ENCODE peak calls at places on chromosomes 7 and 10, in nine cellular contexts. One of them, this sample, is unnamed.

GRCh38 chr10:78389419-78389818 is 355.8 kb downstream of the RPS24 start:
- DNase-seq in stimulated activated CD8-positive, alpha-beta memory T cell treated with anti-CD3 and anti-CD28 coated beads, Interleukin-7, amount 100 ng/mL, for 1 hour: no peak
- DNase-seq in activated naive CD8-positive, alpha-beta T cell treated with anti-CD3 and anti-CD28 coated beads, Interleukin-2, amount 10 ng/mL, durations not matched to agents 7 days and 5 days: no peak
- DNase-seq in Karpas-422: no peak
- DNase-seq in GM23248: no peak
- DNase-seq in NCI-H2029: no peak
- DNase-seq in NCI-H1694: no peak
- DNase-seq in A172: no peak
- DNase-seq in retina: no peak
- DNase-seq in this sample: no peak

GRCh38 chr10:22231260-22231659 is 13.4 kb upstream of the EBLN1 start:
- DNase-seq in stimulated activated CD8-positive, alpha-beta memory T cell treated with anti-CD3 and anti-CD28 coated beads, Interleukin-7, amount 100 ng/mL, for 1 hour: no peak
- DNase-seq in activated naive CD8-positive, alpha-beta T cell treated with anti-CD3 and anti-CD28 coated beads, Interleukin-2, amount 10 ng/mL, durations not matched to agents 7 days and 5 days: no peak
- DNase-seq in Karpas-422: no peak
- DNase-seq in GM23248: no peak
- DNase-seq in NCI-H2029: no peak
- DNase-seq in NCI-H1694: no peak
- DNase-seq in A172: no peak
- DNase-seq in retina: no peak
- DNase-seq in this sample: no peak

GRCh38 chr7:127208860-127209259 is 43.9 kb downstream of the GRM8 start:
- DNase-seq in stimulated activated CD8-positive, alpha-beta memory T cell treated with anti-CD3 and anti-CD28 coated beads, Interleukin-7, amount 100 ng/mL, for 1 hour: no peak
- DNase-seq in activated naive CD8-positive, alpha-beta T cell treated with anti-CD3 and anti-CD28 coated beads, Interleukin-2, amount 10 ng/mL, durations not matched to agents 7 days and 5 days: no peak
- DNase-seq in Karpas-422: no peak
- DNase-seq in GM23248: no peak
- DNase-seq in NCI-H2029: no peak
- DNase-seq in NCI-H1694: no peak
- DNase-seq in A172: no peak
- DNase-seq in retina: no peak
- DNase-seq in this sample: no peak

GRCh38 chr10:50512214-50512595 is 111.6 kb downstream of the SGMS1 start:
- DNase-seq in stimulated activated CD8-positive, alpha-beta memory T cell treated with anti-CD3 and anti-CD28 coated beads, Interleukin-7, amount 100 ng/mL, for 1 hour: no peak
- DNase-seq in activated naive CD8-positive, alpha-beta T cell treated with anti-CD3 and anti-CD28 coated beads, Interleukin-2, amount 10 ng/mL, durations not matched to agents 7 days and 5 days: no peak
- DNase-seq in Karpas-422: no peak
- DNase-seq in GM23248: no peak
- DNase-seq in NCI-H2029: no peak
- DNase-seq in NCI-H1694: no peak
- DNase-seq in A172: no peak
- DNase-seq in retina: no peak
- DNase-seq in this sample: no peak

GRCh38 chr10:3834410-3834809 is 49.4 kb upstream of the KLF6 start:
- DNase-seq in stimulated activated CD8-positive, alpha-beta memory T cell treated with anti-CD3 and anti-CD28 coated beads, Interleukin-7, amount 100 ng/mL, for 1 hour: no peak
- DNase-seq in activated naive CD8-positive, alpha-beta T cell treated with anti-CD3 and anti-CD28 coated beads, Interleukin-2, amount 10 ng/mL, durations not matched to agents 7 days and 5 days: no peak
- DNase-seq in Karpas-422: no peak
- DNase-seq in GM23248: no peak
- DNase-seq in NCI-H2029: no peak
- DNase-seq in NCI-H1694: no peak
- DNase-seq in A172: no peak
- DNase-seq in retina: no peak
- DNase-seq in this sample: no peak

GRCh38 chr10:16909271-16909767 is 92.1 kb upstream of the RSU1 start:
- DNase-seq in stimulated activated CD8-positive, alpha-beta memory T cell treated with anti-CD3 and anti-CD28 coated beads, Interleukin-7, amount 100 ng/mL, for 1 hour: no peak
- DNase-seq in activated naive CD8-positive, alpha-beta T cell treated with anti-CD3 and anti-CD28 coated beads, Interleukin-2, amount 10 ng/mL, durations not matched to agents 7 days and 5 days: no peak
- DNase-seq in Karpas-422: no peak
- DNase-seq in GM23248: peak; percentile 73
- DNase-seq in NCI-H2029: no peak
- DNase-seq in NCI-H1694: no peak
- DNase-seq in A172: peak; percentile 11
- DNase-seq in retina: no peak
- DNase-seq in this sample: no peak

GRCh38 chr10:103859161-103860141 is 4.1 kb upstream of the SH3PXD2A start:
- DNase-seq in stimulated activated CD8-positive, alpha-beta memory T cell treated with anti-CD3 and anti-CD28 coated beads, Interleukin-7, amount 100 ng/mL, for 1 hour: no peak
- DNase-seq in activated naive CD8-positive, alpha-beta T cell treated with anti-CD3 and anti-CD28 coated beads, Interleukin-2, amount 10 ng/mL, durations not matched to agents 7 days and 5 days: no peak
- DNase-seq in Karpas-422: peak; percentile 83
- DNase-seq in GM23248: peak; percentile 71
- DNase-seq in NCI-H2029: no peak
- DNase-seq in NCI-H1694: peak; percentile 55
- DNase-seq in A172: peak; percentile 52
- DNase-seq in retina: peak; percentile 85
- DNase-seq in this sample: no peak

GRCh38 chr10:62866451-62866850 is 50.3 kb upstream of the EGR2 start:
- DNase-seq in stimulated activated CD8-positive, alpha-beta memory T cell treated with anti-CD3 and anti-CD28 coated beads, Interleukin-7, amount 100 ng/mL, for 1 hour: no peak
- DNase-seq in activated naive CD8-positive, alpha-beta T cell treated with anti-CD3 and anti-CD28 coated beads, Interleukin-2, amount 10 ng/mL, durations not matched to agents 7 days and 5 days: no peak
- DNase-seq in Karpas-422: no peak
- DNase-seq in GM23248: peak; percentile 88
- DNase-seq in NCI-H2029: no peak
- DNase-seq in NCI-H1694: no peak
- DNase-seq in A172: no peak
- DNase-seq in retina: no peak
- DNase-seq in this sample: no peak

GRCh38 chr10:6838118-6838517 is 258.0 kb upstream of the PRKCQ start:
- DNase-seq in stimulated activated CD8-positive, alpha-beta memory T cell treated with anti-CD3 and anti-CD28 coated beads, Interleukin-7, amount 100 ng/mL, for 1 hour: no peak
- DNase-seq in activated naive CD8-positive, alpha-beta T cell treated with anti-CD3 and anti-CD28 coated beads, Interleukin-2, amount 10 ng/mL, durations not matched to agents 7 days and 5 days: no peak
- DNase-seq in Karpas-422: peak; percentile 53
- DNase-seq in GM23248: no peak
- DNase-seq in NCI-H2029: no peak
- DNase-seq in NCI-H1694: no peak
- DNase-seq in A172: peak; percentile 6
- DNase-seq in retina: peak; percentile 6
- DNase-seq in this sample: no peak

GRCh38 chr7:40965745-40966144 is 737.1 kb downstream of the INHBA start:
- DNase-seq in stimulated activated CD8-positive, alpha-beta memory T cell treated with anti-CD3 and anti-CD28 coated beads, Interleukin-7, amount 100 ng/mL, for 1 hour: no peak
- DNase-seq in activated naive CD8-positive, alpha-beta T cell treated with anti-CD3 and anti-CD28 coated beads, Interleukin-2, amount 10 ng/mL, durations not matched to agents 7 days and 5 days: no peak
- DNase-seq in Karpas-422: no peak
- DNase-seq in GM23248: no peak
- DNase-seq in NCI-H2029: no peak
- DNase-seq in NCI-H1694: no peak
- DNase-seq in A172: no peak
- DNase-seq in retina: no peak
- DNase-seq in this sample: no peak

GRCh38 chr10:132466520-132467463 is 69.8 kb downstream of the PWWP2B start:
- DNase-seq in stimulated activated CD8-positive, alpha-beta memory T cell treated with anti-CD3 and anti-CD28 coated beads, Interleukin-7, amount 100 ng/mL, for 1 hour: no peak
- DNase-seq in activated naive CD8-positive, alpha-beta T cell treated with anti-CD3 and anti-CD28 coated beads, Interleukin-2, amount 10 ng/mL, durations not matched to agents 7 days and 5 days: peak; percentile 18
- DNase-seq in Karpas-422: peak; percentile 66
- DNase-seq in GM23248: no peak
- DNase-seq in NCI-H2029: no peak
- DNase-seq in NCI-H1694: no peak
- DNase-seq in A172: no peak
- DNase-seq in retina: no peak
- DNase-seq in this sample: peak; percentile 0

GRCh38 chr10:12081879-12082560 is 13.3 kb downstream of the DHTKD1 start:
- DNase-seq in stimulated activated CD8-positive, alpha-beta memory T cell treated with anti-CD3 and anti-CD28 coated beads, Interleukin-7, amount 100 ng/mL, for 1 hour: no peak
- DNase-seq in activated naive CD8-positive, alpha-beta T cell treated with anti-CD3 and anti-CD28 coated beads, Interleukin-2, amount 10 ng/mL, durations not matched to agents 7 days and 5 days: no peak
- DNase-seq in Karpas-422: no peak
- DNase-seq in GM23248: peak; percentile 61
- DNase-seq in NCI-H2029: no peak
- DNase-seq in NCI-H1694: no peak
- DNase-seq in A172: peak; percentile 72
- DNase-seq in retina: no peak
- DNase-seq in this sample: no peak

GRCh38 chr7:155702616-155703015 is 58.2 kb downstream of the RBM33 start:
- DNase-seq in stimulated activated CD8-positive, alpha-beta memory T cell treated with anti-CD3 and anti-CD28 coated beads, Interleukin-7, amount 100 ng/mL, for 1 hour: no peak
- DNase-seq in activated naive CD8-positive, alpha-beta T cell treated with anti-CD3 and anti-CD28 coated beads, Interleukin-2, amount 10 ng/mL, durations not matched to agents 7 days and 5 days: no peak
- DNase-seq in Karpas-422: no peak
- DNase-seq in GM23248: peak; percentile 13
- DNase-seq in NCI-H2029: no peak
- DNase-seq in NCI-H1694: no peak
- DNase-seq in A172: peak; percentile 40
- DNase-seq in retina: no peak
- DNase-seq in this sample: no peak

GRCh38 chr7:158055726-158056510 is 531.7 kb downstream of the PTPRN2 start:
- DNase-seq in stimulated activated CD8-positive, alpha-beta memory T cell treated with anti-CD3 and anti-CD28 coated beads, Interleukin-7, amount 100 ng/mL, for 1 hour: no peak
- DNase-seq in activated naive CD8-positive, alpha-beta T cell treated with anti-CD3 and anti-CD28 coated beads, Interleukin-2, amount 10 ng/mL, durations not matched to agents 7 days and 5 days: no peak
- DNase-seq in Karpas-422: no peak
- DNase-seq in GM23248: no peak
- DNase-seq in NCI-H2029: no peak
- DNase-seq in NCI-H1694: no peak
- DNase-seq in A172: no peak
- DNase-seq in retina: no peak
- DNase-seq in this sample: no peak

GRCh38 chr10:71234970-71235681 is 22.8 kb downstream of the UNC5B start:
- DNase-seq in stimulated activated CD8-positive, alpha-beta memory T cell treated with anti-CD3 and anti-CD28 coated beads, Interleukin-7, amount 100 ng/mL, for 1 hour: no peak
- DNase-seq in activated naive CD8-positive, alpha-beta T cell treated with anti-CD3 and anti-CD28 coated beads, Interleukin-2, amount 10 ng/mL, durations not matched to agents 7 days and 5 days: no peak
- DNase-seq in Karpas-422: no peak
- DNase-seq in GM23248: peak; percentile 49
- DNase-seq in NCI-H2029: no peak
- DNase-seq in NCI-H1694: peak; percentile 11
- DNase-seq in A172: peak; percentile 79
- DNase-seq in retina: peak; percentile 54
- DNase-seq in this sample: no peak

GRCh38 chr10:19922236-19922963 is 106.2 kb downstream of the PLXDC2 start:
- DNase-seq in stimulated activated CD8-positive, alpha-beta memory T cell treated with anti-CD3 and anti-CD28 coated beads, Interleukin-7, amount 100 ng/mL, for 1 hour: no peak
- DNase-seq in activated naive CD8-positive, alpha-beta T cell treated with anti-CD3 and anti-CD28 coated beads, Interleukin-2, amount 10 ng/mL, durations not matched to agents 7 days and 5 days: no peak
- DNase-seq in Karpas-422: no peak
- DNase-seq in GM23248: peak; percentile 81
- DNase-seq in NCI-H2029: no peak
- DNase-seq in NCI-H1694: no peak
- DNase-seq in A172: peak; percentile 78
- DNase-seq in retina: no peak
- DNase-seq in this sample: no peak

GRCh38 chr10:59593768-59594167 is 115.9 kb downstream of the SLC16A9 start:
- DNase-seq in stimulated activated CD8-positive, alpha-beta memory T cell treated with anti-CD3 and anti-CD28 coated beads, Interleukin-7, amount 100 ng/mL, for 1 hour: no peak
- DNase-seq in activated naive CD8-positive, alpha-beta T cell treated with anti-CD3 and anti-CD28 coated beads, Interleukin-2, amount 10 ng/mL, durations not matched to agents 7 days and 5 days: no peak
- DNase-seq in Karpas-422: no peak
- DNase-seq in GM23248: no peak
- DNase-seq in NCI-H2029: no peak
- DNase-seq in NCI-H1694: no peak
- DNase-seq in A172: no peak
- DNase-seq in retina: no peak
- DNase-seq in this sample: no peak

GRCh38 chr10:101967713-101968112 is 88.3 kb downstream of the ARMH3 start:
- DNase-seq in stimulated activated CD8-positive, alpha-beta memory T cell treated with anti-CD3 and anti-CD28 coated beads, Interleukin-7, amount 100 ng/mL, for 1 hour: no peak
- DNase-seq in activated naive CD8-positive, alpha-beta T cell treated with anti-CD3 and anti-CD28 coated beads, Interleukin-2, amount 10 ng/mL, durations not matched to agents 7 days and 5 days: no peak
- DNase-seq in Karpas-422: no peak
- DNase-seq in GM23248: peak; percentile 40
- DNase-seq in NCI-H2029: no peak
- DNase-seq in NCI-H1694: no peak
- DNase-seq in A172: no peak
- DNase-seq in retina: no peak
- DNase-seq in this sample: no peak

GRCh38 chr7:121322460-121322859 is 6.3 kb upstream of the WNT16 start:
- DNase-seq in stimulated activated CD8-positive, alpha-beta memory T cell treated with anti-CD3 and anti-CD28 coated beads, Interleukin-7, amount 100 ng/mL, for 1 hour: no peak
- DNase-seq in activated naive CD8-positive, alpha-beta T cell treated with anti-CD3 and anti-CD28 coated beads, Interleukin-2, amount 10 ng/mL, durations not matched to agents 7 days and 5 days: no peak
- DNase-seq in Karpas-422: no peak
- DNase-seq in GM23248: no peak
- DNase-seq in NCI-H2029: peak; percentile 9
- DNase-seq in NCI-H1694: no peak
- DNase-seq in A172: no peak
- DNase-seq in retina: no peak
- DNase-seq in this sample: no peak

GRCh38 chr10:71363936-71364335 is 32.8 kb upstream of the CDH23 start:
- DNase-seq in stimulated activated CD8-positive, alpha-beta memory T cell treated with anti-CD3 and anti-CD28 coated beads, Interleukin-7, amount 100 ng/mL, for 1 hour: no peak
- DNase-seq in activated naive CD8-positive, alpha-beta T cell treated with anti-CD3 and anti-CD28 coated beads, Interleukin-2, amount 10 ng/mL, durations not matched to agents 7 days and 5 days: no peak
- DNase-seq in Karpas-422: no peak
- DNase-seq in GM23248: no peak
- DNase-seq in NCI-H2029: peak; percentile 57
- DNase-seq in NCI-H1694: no peak
- DNase-seq in A172: no peak
- DNase-seq in retina: no peak
- DNase-seq in this sample: no peak

GRCh38 chr7:43905209-43905946 is 1.0 kb downstream of the URGCP start:
- DNase-seq in stimulated activated CD8-positive, alpha-beta memory T cell treated with anti-CD3 and anti-CD28 coated beads, Interleukin-7, amount 100 ng/mL, for 1 hour: no peak
- DNase-seq in activated naive CD8-positive, alpha-beta T cell treated with anti-CD3 and anti-CD28 coated beads, Interleukin-2, amount 10 ng/mL, durations not matched to agents 7 days and 5 days: no peak
- DNase-seq in Karpas-422: no peak
- DNase-seq in GM23248: peak; percentile 63
- DNase-seq in NCI-H2029: no peak
- DNase-seq in NCI-H1694: no peak
- DNase-seq in A172: peak; percentile 24
- DNase-seq in retina: no peak
- DNase-seq in this sample: no peak

GRCh38 chr10:4691301-4691700 is 134.7 kb upstream of the AKR1E2 start:
- DNase-seq in stimulated activated CD8-positive, alpha-beta memory T cell treated with anti-CD3 and anti-CD28 coated beads, Interleukin-7, amount 100 ng/mL, for 1 hour: no peak
- DNase-seq in activated naive CD8-positive, alpha-beta T cell treated with anti-CD3 and anti-CD28 coated beads, Interleukin-2, amount 10 ng/mL, durations not matched to agents 7 days and 5 days: no peak
- DNase-seq in Karpas-422: no peak
- DNase-seq in GM23248: peak; percentile 34
- DNase-seq in NCI-H2029: no peak
- DNase-seq in NCI-H1694: no peak
- DNase-seq in A172: no peak
- DNase-seq in retina: no peak
- DNase-seq in this sample: no peak

GRCh38 chr7:2519119-2519930 is at the start of gene LFNG:
- DNase-seq in stimulated activated CD8-positive, alpha-beta memory T cell treated with anti-CD3 and anti-CD28 coated beads, Interleukin-7, amount 100 ng/mL, for 1 hour: peak; percentile 74
- DNase-seq in activated naive CD8-positive, alpha-beta T cell treated with anti-CD3 and anti-CD28 coated beads, Interleukin-2, amount 10 ng/mL, durations not matched to agents 7 days and 5 days: peak; percentile 96
- DNase-seq in Karpas-422: peak; percentile 96
- DNase-seq in GM23248: peak; percentile 94
- DNase-seq in NCI-H2029: peak; percentile 82
- DNase-seq in NCI-H1694: peak; percentile 84
- DNase-seq in A172: peak; percentile 81
- DNase-seq in retina: peak; percentile 88
- DNase-seq in this sample: peak; percentile 88

GRCh38 chr10:16995867-16996529 is 133.6 kb downstream of the CUBN start:
- DNase-seq in stimulated activated CD8-positive, alpha-beta memory T cell treated with anti-CD3 and anti-CD28 coated beads, Interleukin-7, amount 100 ng/mL, for 1 hour: no peak
- DNase-seq in activated naive CD8-positive, alpha-beta T cell treated with anti-CD3 and anti-CD28 coated beads, Interleukin-2, amount 10 ng/mL, durations not matched to agents 7 days and 5 days: no peak
- DNase-seq in Karpas-422: no peak
- DNase-seq in GM23248: peak; percentile 76
- DNase-seq in NCI-H2029: no peak
- DNase-seq in NCI-H1694: no peak
- DNase-seq in A172: no peak
- DNase-seq in retina: peak; percentile 73
- DNase-seq in this sample: no peak

GRCh38 chr7:802500-803242 is 29.6 kb upstream of the SUN1 start:
- DNase-seq in stimulated activated CD8-positive, alpha-beta memory T cell treated with anti-CD3 and anti-CD28 coated beads, Interleukin-7, amount 100 ng/mL, for 1 hour: no peak
- DNase-seq in activated naive CD8-positive, alpha-beta T cell treated with anti-CD3 and anti-CD28 coated beads, Interleukin-2, amount 10 ng/mL, durations not matched to agents 7 days and 5 days: no peak
- DNase-seq in Karpas-422: no peak
- DNase-seq in GM23248: no peak
- DNase-seq in NCI-H2029: no peak
- DNase-seq in NCI-H1694: no peak
- DNase-seq in A172: no peak
- DNase-seq in retina: no peak
- DNase-seq in this sample: no peak

GRCh38 chr10:843703-844102 is 87.8 kb downstream of the LARP4B start:
- DNase-seq in stimulated activated CD8-positive, alpha-beta memory T cell treated with anti-CD3 and anti-CD28 coated beads, Interleukin-7, amount 100 ng/mL, for 1 hour: no peak
- DNase-seq in activated naive CD8-positive, alpha-beta T cell treated with anti-CD3 and anti-CD28 coated beads, Interleukin-2, amount 10 ng/mL, durations not matched to agents 7 days and 5 days: no peak
- DNase-seq in Karpas-422: no peak
- DNase-seq in GM23248: peak; percentile 10
- DNase-seq in NCI-H2029: no peak
- DNase-seq in NCI-H1694: no peak
- DNase-seq in A172: no peak
- DNase-seq in retina: no peak
- DNase-seq in this sample: no peak

This sample was measured in GM06990.